ENCODE peak calls at places on chromosomes 5 and 9, in seven cellular contexts. I is upper lobe of right lung; P is astrocyte; E is NCI-H2081; C is activated T-cell treated with anti-CD3 and anti-CD28 coated beads, Interleukin-2, amount 50 U/mL, for 72 hours; K is activated T-helper 9 cell treated with anti-CD3 and anti-CD28 coated beads, Interleukin-2, amount 50 U/mL, for 16 hours; B is dermis blood vessel endothelial cell. D is an unnamed sample.
A peak's percentile ranks its signal among the peaks of the same experiment; 100 is the strongest.

GRCh38 chr5:58886315-58887207 is 303.7 kb downstream of the RAB3C start:
- DNase-seq in I (peak; percentile 75), K (peak; percentile 39), E (peak; percentile 24), P (peak; percentile 31), C (peak; percentile 66), B (peak; percentile 68), D (peak; percentile 54)

GRCh38 chr9:3436629-3437028 is 89.2 kb downstream of the RFX3 start:
- DNase-seq in P (peak; percentile 30), B (peak; percentile 43), C (no peak), E (no peak), I (no peak), K (no peak), D (no peak)

GRCh38 chr9:134305533-134305932 is 20.7 kb upstream of the RXRA start:
- DNase-seq in B (no peak), P (no peak), I (no peak), C (no peak), E (no peak), K (no peak), D (no peak)

GRCh38 chr5:38607930-38608545 is 51.6 kb upstream of the LIFR start:
- DNase-seq in B (no peak), K (no peak), E (no peak), P (peak; percentile 89), I (no peak), C (no peak), D (no peak)

GRCh38 chr5:159817262-159818029 is 98.8 kb upstream of the ADRA1B start:
- DNase-seq in C (no peak), K (no peak), P (peak; percentile 49), B (no peak), E (no peak), I (no peak), D (no peak)

GRCh38 chr9:71353723-71354122 is 232.3 kb upstream of the TRPM3 start:
- DNase-seq in P (peak; percentile 65), C (no peak), E (no peak), I (no peak), K (no peak), B (no peak), D (no peak)

GRCh38 chr9:123954921-123955320 is 25.0 kb upstream of the DENND1A start:
- DNase-seq in E (no peak), I (no peak), C (no peak), B (no peak), K (no peak), P (no peak), D (no peak)

GRCh38 chr5:31193591-31194457 is at the start of gene CDH6:
- DNase-seq in E (peak; percentile 79), B (no peak), P (peak; percentile 73), K (no peak), C (no peak), I (peak; percentile 66), D (no peak)

GRCh38 chr5:106780355-106780754 is 890.4 kb downstream of the EFNA5 start:
- DNase-seq in P (no peak), K (no peak), E (no peak), B (no peak), I (no peak), C (no peak), D (no peak)

GRCh38 chr9:131807131-131807990 is 67.5 kb upstream of the RAPGEF1 start:
- DNase-seq in K (no peak), P (no peak), C (no peak), B (no peak), E (no peak), I (no peak), D (no peak)

GRCh38 chr9:98708103-98708932 is 417 bp downstream of the GABBR2 start:
- DNase-seq in P (no peak), I (no peak), E (no peak), B (peak; percentile 18), C (no peak), K (no peak), D (peak; percentile 31)

D was measured in GM13977.